ENCODE peak calls at places on chromosomes 4 and X, in eight cellular contexts. G is stomach, D is cardiac muscle cell, J is suprapubic skin, V is ascending aorta, L is breast epithelium, I is left ventricle myocardium inferior, M is psoas muscle. C is an unnamed sample. For H3K4me1, H3K36me3 and H3K27me3, the result is how much of the 10 kb centered on the place peaks cover.

GRCh38 chrX:43958529-43958928 is 14.7 kb downstream of the NDP start:
- DNase-seq in D (peak), V (no peak), L (no peak), M (no peak), G (no peak), I (no peak), J (no peak), C (no peak)

GRCh38 chr4:96052827-96053226 is 212.9 kb downstream of the PDHA2 start:
- DNase-seq in J (no peak), V (no peak), I (no peak), M (no peak), D (peak), G (no peak), L (no peak), C (no peak)

GRCh38 chrX:112512509-112512908 is 167.2 kb downstream of the LHFPL1 start:
- DNase-seq in G (no peak), I (no peak), J (no peak), M (no peak), V (no peak), L (no peak), D (no peak), C (no peak)

GRCh38 chr4:84847978-84848377 is 118.5 kb downstream of the WDFY3 start:
- DNase-seq in J (no peak), L (no peak), M (no peak), D (no peak), V (no peak), G (no peak), I (no peak), C (no peak)

GRCh38 chr4:180832086-180832485 is 1411.1 kb upstream of the TENM3 start:
- DNase-seq in D (no peak), G (no peak), J (no peak), M (no peak), L (no peak), I (no peak), V (no peak), C (no peak)

GRCh38 chr4:107094976-107095375 is 58.9 kb upstream of the DKK2 start:
- DNase-seq in G (no peak), L (no peak), D (peak), J (no peak), V (no peak), M (no peak), I (no peak), C (no peak)

GRCh38 chr4:13701937-13702446 is 74.5 kb upstream of the BOD1L1 start:
- DNase-seq in J (no peak), G (no peak), V (no peak), D (peak), L (no peak), I (no peak), M (no peak), C (no peak)

GRCh38 chrX:151773434-151773833 is 38.9 kb downstream of the CNGA2 start:
- DNase-seq in D (no peak), I (no peak), M (no peak), G (no peak), L (no peak), J (no peak), V (no peak), C (no peak)

GRCh38 chr4:53618321-53618720 is 27.0 kb upstream of the LNX1 start:
- DNase-seq in V (no peak), L (no peak), J (no peak), M (no peak), I (no peak), D (no peak), G (no peak), C (no peak)

GRCh38 chr4:26866781-26867180 is 6.1 kb downstream of the STIM2 start:
- DNase-seq in J (no peak), L (no peak), D (no peak), V (no peak), I (no peak), M (no peak), G (no peak), C (no peak)

GRCh38 chr4:76570141-76570989 is 135.3 kb downstream of the SHROOM3 start:
- DNase-seq in L (no peak), M (no peak), V (no peak), J (no peak), D (no peak), I (no peak), G (no peak), C (no peak)

GRCh38 chr4:152862608-152863007 is 73.5 kb upstream of the FHDC1 start:
- DNase-seq in I (no peak), G (no peak), M (no peak), D (peak), J (no peak), L (no peak), V (no peak), C (no peak)

GRCh38 chr4:148007303-148007702 is 275.4 kb downstream of the ARHGAP10 start:
- DNase-seq in D (peak), G (no peak), M (no peak), J (no peak), V (no peak), I (no peak), L (no peak), C (no peak)

GRCh38 chr4:38678078-38678477 is 14.1 kb downstream of the KLF3 start:
- DNase-seq in G (no peak), D (peak), I (no peak), L (no peak), J (no peak), V (no peak), M (no peak), C (no peak)
- H3K4me1 ChIP-seq in G (half or more), D (under half), I (half or more), L (under half), J (half or more), V (under half), M (half or more), C (half or more)

GRCh38 chrX:65706041-65706828 is 38.8 kb downstream of the MSN start:
- DNase-seq in L (peak), V (peak), D (peak), M (peak), J (no peak), G (no peak), I (peak), C (no peak)

GRCh38 chrX:65707153-65707552 is 39.7 kb downstream of the MSN start:
- DNase-seq in D (no peak), G (no peak), I (no peak), J (no peak), V (no peak), M (no peak), L (no peak), C (no peak)

GRCh38 chrX:65697915-65698796 is 30.7 kb downstream of the MSN start:
- DNase-seq in L (no peak), M (no peak), D (peak), V (no peak), G (peak), J (no peak), I (peak), C (peak)

GRCh38 chrX:65705439-65705838 is 38.0 kb downstream of the MSN start:
- DNase-seq in G (no peak), J (no peak), M (no peak), V (no peak), I (no peak), D (no peak), L (no peak), C (no peak)

GRCh38 chrX:65702956-65703355 is 35.5 kb downstream of the MSN start:
- DNase-seq in D (no peak), I (no peak), J (no peak), V (no peak), L (no peak), G (no peak), M (no peak), C (no peak)
- H3K36me3 ChIP-seq in D (under half), I (under half), J (under half), V (under half), L (under half), G (under half), M (under half), C (under half)

GRCh38 chrX:110941906-110942305 is 146.3 kb upstream of the CHRDL1 start:
- DNase-seq in G (no peak), M (no peak), J (no peak), V (no peak), D (no peak), L (peak), I (no peak), C (no peak)
- H3K27me3 ChIP-seq in G (under half), M (under half), J (under half), V (under half), D (half or more), L (half or more), I (under half), C (under half)

GRCh38 chr4:158172196-158172557 is 648 bp downstream of the GASK1B start:
- DNase-seq in J (no peak), D (peak), I (no peak), G (no peak), M (no peak), V (no peak), L (no peak), C (no peak)
- H3K4me1 ChIP-seq in J (under half), D (under half), I (half or more), G (under half), M (under half), V (under half), L (under half), C (under half)

GRCh38 chr4:2487632-2488031 is 18.7 kb downstream of the RNF4 start:
- DNase-seq in J (no peak), V (no peak), G (no peak), L (no peak), I (no peak), D (no peak), M (no peak), C (no peak)
- H3K36me3 ChIP-seq in J (under half), V (under half), G (under half), L (under half), I (under half), D (under half), M (under half), C (under half)

GRCh38 chr4:121769341-121769740 is 4.4 kb upstream of the SMIM43 start:
- DNase-seq in V (no peak), L (no peak), J (no peak), I (no peak), D (no peak), M (no peak), G (no peak), C (no peak)

GRCh38 chr4:121764303-121764701 is 662 bp downstream of the SMIM43 start:
- DNase-seq in D (no peak), L (no peak), M (no peak), J (no peak), I (no peak), G (no peak), V (no peak), C (no peak)

GRCh38 chr4:121765941-121766538 is 1.1 kb upstream of the SMIM43 start:
- DNase-seq in V (no peak), G (no peak), D (no peak), L (no peak), M (no peak), I (no peak), J (no peak), C (no peak)

GRCh38 chr4:121765368-121765705 is 373 bp upstream of the SMIM43 start:
- DNase-seq in I (no peak), G (no peak), L (no peak), V (no peak), M (no peak), J (no peak), D (no peak), C (no peak)

GRCh38 chr4:121764702-121765367 is at the start of gene SMIM43:
- DNase-seq in I (no peak), M (no peak), J (no peak), D (peak), G (no peak), L (no peak), V (no peak), C (no peak)
- H3K27me3 ChIP-seq in I (half or more), M (under half), J (under half), D (half or more), G (under half), L (under half), V (under half), C (under half)

C was measured in esophagus squamous epithelium.